ENCODE peak calls at places on chromosomes 11 and 22, in five cellular contexts. S, P, N, C and Y are unnamed samples.

GRCh38 chr22:20248461-20248959 is 19.6 kb downstream of the RTN4R start:
- DNase-seq in S (no peak), P (no peak), N (no peak), C (no peak), Y (no peak)

GRCh38 chr22:29117799-29118477 is 45.1 kb downstream of the KREMEN1 start:
- DNase-seq in S (no peak), P (no peak), N (no peak), C (no peak), Y (no peak)

GRCh38 chr11:118691926-118692830 is 12.7 kb upstream of the TREH start:
- DNase-seq in S (no peak), P (peak), N (peak), C (peak), Y (no peak)

GRCh38 chr11:93737904-93738612 is 3.2 kb downstream of the TAF1D start:
- DNase-seq in S (no peak), P (no peak), N (no peak), C (no peak), Y (no peak)

GRCh38 chr22:47806894-47807293 is 1044.4 kb downstream of the TBC1D22A start:
- DNase-seq in S (no peak), P (no peak), N (peak), C (no peak), Y (no peak)

GRCh38 chr11:8025123-8025522 is 38.0 kb downstream of the EIF3F start:
- DNase-seq in S (no peak), P (no peak), N (peak), C (no peak), Y (no peak)

GRCh38 chr11:121870202-121871045 is 245.6 kb downstream of the BLID start:
- DNase-seq in S (no peak), P (no peak), N (no peak), C (no peak), Y (no peak)

GRCh38 chr11:29231586-29231985 is 785.2 kb downstream of the KCNA4 start:
- DNase-seq in S (no peak), P (no peak), N (no peak), C (no peak), Y (no peak)

GRCh38 chr22:49179886-49180682 is 647.6 kb downstream of the BRD1 start:
- DNase-seq in S (no peak), P (no peak), N (no peak), C (no peak), Y (no peak)